ENCODE peak calls at places on chromosomes 2 and 18, in four cellular contexts. M is neural crest cell, Z is SK-N-SH, B is coronary artery. T is an unnamed sample.

GRCh38 chr2:117470311-117471095 is 344.0 kb upstream of the DDX18 start:
- DNase-seq in Z (peak), M (peak), B (no peak), T (no peak)

GRCh38 chr2:16224298-16225045 is 284.1 kb downstream of the MYCN start:
- DNase-seq in B (no peak), Z (peak), M (no peak), T (no peak)

GRCh38 chr2:7950035-7950612 is 731.7 kb upstream of the ID2 start:
- DNase-seq in M (no peak), B (no peak), Z (no peak), T (no peak)

GRCh38 chr2:105752691-105753090 is 8.0 kb downstream of the NCK2 start:
- DNase-seq in Z (no peak), M (no peak), B (no peak), T (no peak)

GRCh38 chr2:85078536-85078935 is 54.7 kb upstream of the TCF7L1 start:
- DNase-seq in B (no peak), M (no peak), Z (no peak), T (no peak)

GRCh38 chr18:35122586-35123224 is 81.5 kb downstream of the MAPRE2 start:
- DNase-seq in Z (peak), B (no peak), M (peak), T (no peak)

GRCh38 chr18:23277399-23277798 is 142.1 kb downstream of the CABLES1 start:
- DNase-seq in M (no peak), B (no peak), Z (no peak), T (no peak)

GRCh38 chr2:56580242-56580641 is 396.5 kb downstream of the CCDC85A start:
- DNase-seq in B (no peak), Z (no peak), M (no peak), T (no peak)

GRCh38 chr2:9251154-9252001 is 44.8 kb downstream of the ASAP2 start:
- DNase-seq in B (no peak), Z (no peak), M (no peak), T (no peak)

GRCh38 chr18:31490387-31490786 is 7.6 kb upstream of the DSG2 start:
- DNase-seq in B (no peak), M (no peak), Z (no peak), T (no peak)

GRCh38 chr2:180722551-180723239 is 257.7 kb upstream of the UBE2E3 start:
- DNase-seq in Z (no peak), M (no peak), B (no peak), T (no peak)

GRCh38 chr2:41741951-41742563 is 305.8 kb upstream of the PKDCC start:
- DNase-seq in B (no peak), M (no peak), Z (no peak), T (no peak)

GRCh38 chr2:237616373-237617304 is 10.7 kb upstream of the LRRFIP1 start:
- DNase-seq in Z (no peak), B (peak), M (no peak), T (no peak)

GRCh38 chr2:20539776-20540586 is 93.1 kb downstream of the RHOB start:
- DNase-seq in B (no peak), M (no peak), Z (no peak), T (no peak)

GRCh38 chr18:13252696-13253410 is 34.3 kb downstream of the LDLRAD4 start:
- DNase-seq in M (no peak), Z (no peak), B (peak), T (no peak)

GRCh38 chr2:28779020-28779419 is 27.4 kb downstream of the PPP1CB start:
- DNase-seq in M (no peak), B (no peak), Z (no peak), T (no peak)

GRCh38 chr2:78201064-78201575 is 678.9 kb upstream of the LRRTM4 start:
- DNase-seq in M (no peak), Z (no peak), B (no peak), T (no peak)

GRCh38 chr2:112216158-112216557 is 38.7 kb downstream of the ZC3H8 start:
- DNase-seq in Z (peak), B (no peak), M (no peak), T (no peak)
- TF ChIP-seq CTCF in Z (peak), B (no peak), M (no peak), T (no peak)

GRCh38 chr2:53040536-53041229 is 726.9 kb upstream of the CHAC2 start:
- DNase-seq in M (no peak), B (no peak), Z (no peak), T (no peak)
- TF ChIP-seq CTCF in M (peak), B (no peak), Z (peak), T (peak)

GRCh38 chr2:27663463-27664244 is at the start of the genes SLC4A1AP and SUPT7L:
- DNase-seq in M (peak), Z (peak), B (peak), T (peak)
- TF ChIP-seq CTCF in M (no peak), Z (no peak), B (no peak), T (no peak)

GRCh38 chr2:118811514-118811913 is 35.9 kb downstream of the EN1 start:
- DNase-seq in Z (no peak), B (no peak), M (no peak), T (no peak)
- TF ChIP-seq CTCF in Z (no peak), B (no peak), M (no peak), T (no peak)

GRCh38 chr2:13654416-13654815 is 937.7 kb downstream of the TRIB2 start:
- DNase-seq in M (no peak), B (no peak), Z (no peak), T (no peak)

GRCh38 chr2:13652531-13653313 is 936.0 kb downstream of the TRIB2 start:
- DNase-seq in M (no peak), B (no peak), Z (no peak), T (no peak)

GRCh38 chr2:13651684-13652131 is 935.0 kb downstream of the TRIB2 start:
- DNase-seq in Z (no peak), B (no peak), M (no peak), T (no peak)

GRCh38 chr2:13650586-13651180 is 933.9 kb downstream of the TRIB2 start:
- DNase-seq in M (no peak), B (no peak), Z (no peak), T (no peak)
- TF ChIP-seq CTCF in M (peak), B (no peak), Z (no peak), T (no peak)

GRCh38 chr2:174729797-174730529 is 34.3 kb downstream of the CHRNA1 start:
- DNase-seq in Z (peak), M (no peak), B (no peak), T (no peak)
- TF ChIP-seq CTCF in Z (no peak), M (no peak), B (no peak), T (no peak)